ENCODE peak calls at places on chromosome 1, in ten cellular contexts. D is CD8-positive, alpha-beta memory T cell; O is ELR; S is T-cell; P is GM12891; X is naive B cell; K is upper lobe of right lung; G is activated CD8-positive, alpha-beta memory T cell treated with anti-CD3 and anti-CD28 coated beads, Interleukin-2, amount 10 ng/mL, durations not matched to agents 7 days and 5 days; W is Peyer's patch; T is AG09319. F is an unnamed sample.

GRCh38 chr1:145845514-145846161 is at the start of gene NUDT17:
- DNase-seq in D (peak), O (peak), S (peak), P (peak), X (peak), K (peak), G (peak), W (peak), T (no peak), F (peak)

GRCh38 chr1:155300024-155300423 is 1.2 kb downstream of the PKLR start:
- DNase-seq in D (no peak), O (no peak), S (no peak), P (no peak), X (no peak), K (no peak), G (no peak), W (no peak), T (no peak), F (no peak)

GRCh38 chr1:25561426-25562100 is 18.2 kb downstream of the LDLRAP1 start:
- DNase-seq in D (peak), O (no peak), S (no peak), P (no peak), X (no peak), K (no peak), G (no peak), W (no peak), T (no peak), F (no peak)

GRCh38 chr1:218201004-218201403 is 84.1 kb upstream of the RRP15 start:
- DNase-seq in D (no peak), O (no peak), S (no peak), P (no peak), X (no peak), K (no peak), G (no peak), W (no peak), T (no peak), F (no peak)

GRCh38 chr1:80251591-80251990 is 1245.1 kb upstream of the ADGRL4 start:
- DNase-seq in D (no peak), O (no peak), S (no peak), P (no peak), X (no peak), K (no peak), G (no peak), W (no peak), T (no peak), F (no peak)

GRCh38 chr1:189693140-189693539 is 784.5 kb downstream of the BRINP3 start:
- DNase-seq in D (no peak), O (peak), S (no peak), P (no peak), X (no peak), K (no peak), G (no peak), W (no peak), T (no peak), F (no peak)

GRCh38 chr1:232269988-232270387 is 359.9 kb downstream of the SIPA1L2 start:
- DNase-seq in D (no peak), O (no peak), S (no peak), P (no peak), X (no peak), K (no peak), G (no peak), W (no peak), T (no peak), F (no peak)

GRCh38 chr1:213676741-213677140 is 311.0 kb upstream of the PROX1 start:
- DNase-seq in D (no peak), O (no peak), S (no peak), P (no peak), X (no peak), K (no peak), G (no peak), W (no peak), T (no peak), F (no peak)